ENCODE peak calls at places on chromosomes 1 and 21, in six cellular contexts. One of them, this sample, is unnamed.

GRCh38 chr1:183024352-183025337 is 1.4 kb downstream of the LAMC1 start:
- DNase-seq in suprapubic skin: no peak
- DNase-seq in stomach: no peak
- DNase-seq in HepG2: no peak
- DNase-seq in transverse colon: no peak
- DNase-seq in K562: no peak
- DNase-seq in this sample: no peak

GRCh38 chr1:42927274-42927841 is 31.3 kb downstream of the SLC2A1 start:
- DNase-seq in transverse colon: no peak
- DNase-seq in K562: no peak
- DNase-seq in stomach: no peak
- DNase-seq in suprapubic skin: no peak
- DNase-seq in HepG2: no peak
- DNase-seq in this sample: no peak

GRCh38 chr1:212914789-212915188 is 35.6 kb upstream of the VASH2 start:
- DNase-seq in stomach: no peak
- DNase-seq in transverse colon: no peak
- DNase-seq in suprapubic skin: no peak
- DNase-seq in K562: no peak
- DNase-seq in HepG2: no peak
- DNase-seq in this sample: no peak

GRCh38 chr1:112673589-112674439 is 645 bp upstream of the MOV10 start:
- DNase-seq in suprapubic skin: no peak
- DNase-seq in K562: peak
- DNase-seq in stomach: no peak
- DNase-seq in transverse colon: no peak
- DNase-seq in HepG2: peak
- DNase-seq in this sample: no peak

GRCh38 chr1:117826551-117827078 is 102.8 kb downstream of the GDAP2 start:
- DNase-seq in HepG2: peak
- DNase-seq in K562: no peak
- DNase-seq in transverse colon: no peak
- DNase-seq in stomach: no peak
- DNase-seq in suprapubic skin: peak
- DNase-seq in this sample: peak

GRCh38 chr21:33362044-33362555 is 37.3 kb downstream of the IFNAR1 start:
- DNase-seq in transverse colon: peak
- DNase-seq in HepG2: no peak
- DNase-seq in K562: peak
- DNase-seq in suprapubic skin: peak
- DNase-seq in stomach: peak
- DNase-seq in this sample: no peak

GRCh38 chr1:89104687-89105086 is 21.2 kb downstream of the GBP2 start:
- DNase-seq in stomach: no peak
- DNase-seq in suprapubic skin: no peak
- DNase-seq in K562: peak
- DNase-seq in HepG2: no peak
- DNase-seq in transverse colon: no peak
- DNase-seq in this sample: no peak

GRCh38 chr21:25942145-25942544 is 207.4 kb downstream of the GABPA start:
- DNase-seq in HepG2: no peak
- DNase-seq in K562: no peak
- DNase-seq in stomach: no peak
- DNase-seq in transverse colon: no peak
- DNase-seq in suprapubic skin: no peak
- DNase-seq in this sample: no peak

GRCh38 chr21:16082038-16082816 is 352.4 kb downstream of the USP25 start:
- DNase-seq in transverse colon: no peak
- DNase-seq in HepG2: no peak
- DNase-seq in K562: no peak
- DNase-seq in stomach: no peak
- DNase-seq in suprapubic skin: no peak
- DNase-seq in this sample: no peak

GRCh38 chr1:27496604-27497155 is 6.7 kb upstream of the WASF2 start:
- DNase-seq in K562: no peak
- DNase-seq in stomach: no peak
- DNase-seq in transverse colon: no peak
- DNase-seq in HepG2: no peak
- DNase-seq in suprapubic skin: peak
- DNase-seq in this sample: peak

GRCh38 chr21:36255650-36256047 is 64.3 kb upstream of the MORC3 start:
- DNase-seq in HepG2: no peak
- DNase-seq in suprapubic skin: no peak
- DNase-seq in transverse colon: no peak
- DNase-seq in stomach: no peak
- DNase-seq in K562: no peak
- DNase-seq in this sample: no peak

GRCh38 chr1:31579374-31579773 is 3.1 kb downstream of the TINAGL1 start:
- DNase-seq in transverse colon: no peak
- DNase-seq in K562: no peak
- DNase-seq in suprapubic skin: no peak
- DNase-seq in HepG2: no peak
- DNase-seq in stomach: no peak
- DNase-seq in this sample: peak

GRCh38 chr1:31576201-31576669 is at the start of gene TINAGL1:
- DNase-seq in stomach: peak
- DNase-seq in suprapubic skin: no peak
- DNase-seq in transverse colon: peak
- DNase-seq in K562: peak
- DNase-seq in HepG2: peak
- DNase-seq in this sample: peak

GRCh38 chr1:31575373-31576140 is 758 bp upstream of the TINAGL1 start:
- DNase-seq in suprapubic skin: no peak
- DNase-seq in transverse colon: peak
- DNase-seq in K562: no peak
- DNase-seq in HepG2: peak
- DNase-seq in stomach: peak
- DNase-seq in this sample: peak

GRCh38 chr1:31576743-31577455 is 584 bp downstream of the TINAGL1 start:
- DNase-seq in K562: no peak
- DNase-seq in HepG2: no peak
- DNase-seq in transverse colon: no peak
- DNase-seq in suprapubic skin: no peak
- DNase-seq in stomach: peak
- DNase-seq in this sample: peak

DNA sequence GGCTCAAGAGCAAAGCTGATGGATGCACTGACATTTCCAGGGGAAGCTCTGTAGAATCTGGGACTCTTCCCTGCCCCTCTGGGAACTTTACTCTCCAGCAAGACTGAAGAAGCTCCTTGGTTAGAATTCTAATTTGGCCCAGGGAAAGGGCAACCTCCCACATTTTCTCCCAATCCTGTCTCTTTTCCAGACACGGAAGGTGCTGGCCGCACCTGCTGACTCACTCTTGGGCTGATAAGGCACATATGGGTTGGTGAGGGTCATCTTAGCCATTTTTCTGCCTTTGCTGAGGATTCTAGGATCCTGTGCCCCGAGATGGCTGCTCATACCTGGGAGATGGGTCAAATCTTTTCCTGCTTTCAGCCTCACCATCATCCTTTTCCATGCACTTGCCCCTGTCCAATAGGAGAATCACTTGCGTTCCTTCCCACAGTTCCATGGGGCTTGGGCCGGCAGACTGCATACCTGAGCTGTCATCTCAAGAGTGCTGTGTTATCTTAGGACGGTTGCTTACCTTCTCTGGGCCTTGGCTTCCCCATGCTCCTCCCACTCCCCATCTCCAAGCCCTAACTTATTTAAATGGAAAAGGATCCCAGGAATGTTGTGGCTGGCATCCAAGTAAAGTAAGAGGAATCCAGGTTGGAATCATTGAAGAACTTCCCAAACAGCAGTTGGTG is 1.3 kb downstream of the TINAGL1 start:
- DNase-seq in HepG2: peak
- DNase-seq in transverse colon: no peak
- DNase-seq in K562: no peak
- DNase-seq in stomach: no peak
- DNase-seq in suprapubic skin: no peak
- DNase-seq in this sample: peak
- TF ChIP-seq POLR2AphosphoS5 in HepG2: no peak
- TF ChIP-seq POLR2AphosphoS5 in transverse colon: peak
- TF ChIP-seq POLR2AphosphoS5 in K562: no peak
- TF ChIP-seq POLR2AphosphoS5 in stomach: no peak
- TF ChIP-seq POLR2AphosphoS5 in suprapubic skin: no peak
- TF ChIP-seq POLR2AphosphoS5 in this sample: peak

DNA sequence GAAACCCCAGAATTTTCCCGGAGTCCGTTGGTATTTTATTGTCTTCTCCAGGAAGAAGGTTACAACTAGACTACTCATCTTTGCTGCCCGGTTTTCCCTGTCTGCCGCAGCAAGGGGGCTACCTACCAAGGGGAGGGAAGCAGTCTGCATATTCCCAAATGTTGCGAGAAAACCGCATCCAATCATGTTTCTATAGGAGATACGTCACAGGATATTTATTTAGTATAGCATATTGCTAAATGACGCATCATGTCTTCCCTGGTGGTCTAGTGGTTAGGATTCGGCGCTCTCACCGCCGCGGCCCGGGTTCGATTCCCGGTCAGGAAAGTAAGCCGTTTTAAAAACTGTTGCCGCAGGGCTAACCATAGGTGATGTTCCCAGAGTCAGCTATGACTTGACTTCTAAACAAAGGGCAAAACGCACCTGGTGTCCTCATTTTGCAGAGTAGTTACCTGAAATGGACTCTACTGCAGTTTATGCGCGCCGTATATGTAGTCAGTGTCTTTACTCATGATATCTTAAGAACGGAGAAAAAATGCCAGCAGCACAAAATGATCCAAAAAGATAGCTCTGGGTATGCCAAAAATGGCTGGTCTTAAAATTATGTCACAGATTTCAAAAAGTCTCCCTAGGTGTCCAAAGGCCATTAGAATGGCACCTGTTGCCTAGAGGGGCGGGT is 15.2 kb upstream of the ZNF692 start:
- DNase-seq in transverse colon: peak
- DNase-seq in suprapubic skin: no peak
- DNase-seq in HepG2: peak
- DNase-seq in stomach: peak
- DNase-seq in K562: peak
- DNase-seq in this sample: peak
- TF ChIP-seq EP300 in transverse colon: no peak
- TF ChIP-seq EP300 in suprapubic skin: no peak
- TF ChIP-seq EP300 in HepG2: no peak
- TF ChIP-seq EP300 in stomach: no peak
- TF ChIP-seq EP300 in K562: peak
- TF ChIP-seq EP300 in this sample: no peak

DNA sequence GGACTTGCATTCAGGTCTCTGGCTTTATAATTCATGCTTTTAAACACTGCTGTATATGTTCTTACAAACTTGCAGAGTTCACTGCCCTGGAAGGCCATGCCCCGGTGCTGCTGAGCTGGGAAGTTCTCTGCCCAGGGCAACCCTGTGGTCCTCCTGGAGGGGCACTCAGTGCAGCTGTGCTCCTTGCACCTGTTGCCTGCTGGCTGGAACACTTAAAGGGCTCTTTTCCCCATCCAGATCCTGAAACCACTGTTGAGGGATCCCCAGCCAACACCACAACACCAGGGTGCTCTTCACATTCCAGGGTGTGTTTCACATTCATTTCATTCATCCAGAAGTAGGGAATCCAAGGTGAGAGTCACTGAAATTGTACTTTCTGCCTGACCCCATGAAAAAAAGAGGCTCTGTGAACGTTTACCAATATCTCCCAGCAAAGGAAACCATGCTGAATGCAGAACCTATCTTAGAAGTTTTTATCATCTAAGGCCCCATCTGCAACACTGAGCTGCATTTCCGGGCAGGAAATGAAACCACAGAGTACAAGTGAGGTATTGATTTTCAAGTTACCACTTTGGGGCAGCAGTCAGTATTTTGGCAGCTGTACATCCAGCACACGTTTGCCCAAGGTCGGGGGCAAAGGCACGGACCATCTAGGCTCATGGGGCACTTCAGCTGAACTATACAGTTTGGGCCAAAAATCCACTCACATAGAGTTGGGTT is 16.4 kb upstream of the KIAA0040 start:
- DNase-seq in HepG2: no peak
- DNase-seq in suprapubic skin: no peak
- DNase-seq in K562: peak
- DNase-seq in transverse colon: no peak
- DNase-seq in stomach: no peak
- DNase-seq in this sample: no peak
- TF ChIP-seq POLR2A in HepG2: no peak
- TF ChIP-seq POLR2A in suprapubic skin: no peak
- TF ChIP-seq POLR2A in K562: no peak
- TF ChIP-seq POLR2A in transverse colon: no peak
- TF ChIP-seq POLR2A in stomach: no peak
- TF ChIP-seq POLR2A in this sample: no peak

DNA sequence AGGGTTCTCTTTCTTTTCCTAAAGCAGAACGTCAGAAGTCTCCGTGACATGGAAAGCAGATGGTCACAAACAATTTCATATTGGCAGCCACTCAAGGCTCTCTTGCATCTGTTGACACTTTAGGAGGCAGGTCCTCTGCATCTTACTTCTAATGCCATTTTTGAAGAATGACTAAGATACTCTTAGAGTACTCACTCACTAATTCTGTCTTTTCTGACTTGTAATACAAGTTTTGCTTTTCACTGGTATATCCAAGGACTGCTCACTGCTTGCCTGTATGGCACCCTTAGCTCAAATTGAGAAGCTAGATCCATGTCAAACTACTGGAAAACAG is 68.3 kb downstream of the PRRX1 start:
- DNase-seq in K562: no peak
- DNase-seq in stomach: no peak
- DNase-seq in suprapubic skin: no peak
- DNase-seq in HepG2: no peak
- DNase-seq in transverse colon: no peak
- DNase-seq in this sample: no peak
- TF ChIP-seq POLR2AphosphoS5 in K562: no peak
- TF ChIP-seq POLR2AphosphoS5 in stomach: no peak
- TF ChIP-seq POLR2AphosphoS5 in suprapubic skin: no peak
- TF ChIP-seq POLR2AphosphoS5 in HepG2: no peak
- TF ChIP-seq POLR2AphosphoS5 in transverse colon: no peak
- TF ChIP-seq POLR2AphosphoS5 in this sample: no peak

GRCh38 chr1:79079770-79080169 is 73.2 kb upstream of the ADGRL4 start:
- DNase-seq in transverse colon: no peak
- DNase-seq in K562: no peak
- DNase-seq in suprapubic skin: no peak
- DNase-seq in HepG2: no peak
- DNase-seq in stomach: no peak
- DNase-seq in this sample: no peak
- TF ChIP-seq EP300 in transverse colon: no peak
- TF ChIP-seq EP300 in K562: no peak
- TF ChIP-seq EP300 in suprapubic skin: no peak
- TF ChIP-seq EP300 in HepG2: no peak
- TF ChIP-seq EP300 in stomach: no peak
- TF ChIP-seq EP300 in this sample: no peak

This sample was measured in sigmoid colon.